ENCODE peak calls at places on chromosome 6, in nine cellular contexts. U is ELR; Y is activated naive CD4-positive, alpha-beta T cell treated with Interleukin-2 at 50 U/mL for 16 hours; T is NT2/D1; B is fibroblast of the aortic adventitia; L is activated CD8-positive, alpha-beta T cell treated with anti-CD3 and anti-CD28 coated beads for 36 hours; E is nephron progenitor cell; I is NCI-H1092; D is T47D. K is an unnamed sample.

GRCh38 chr6:134077301-134077700 is 24.9 kb upstream of the SLC2A12 start:
- DNase-seq in U (peak; percentile 69), Y (no peak), T (no peak), B (peak; percentile 67), L (no peak), E (no peak), I (no peak), D (no peak), K (no peak)

GRCh38 chr6:164069352-164070022 is 655.0 kb downstream of the QKI start:
- DNase-seq in U (peak; percentile 13), Y (no peak), T (no peak), B (peak; percentile 51), L (no peak), E (no peak), I (no peak), D (no peak), K (peak; percentile 31)

GRCh38 chr6:34021839-34022190 is 124.1 kb downstream of the GRM4 start:
- DNase-seq in U (no peak), Y (no peak), T (no peak), B (no peak), L (no peak), E (no peak), I (no peak), D (no peak), K (no peak)

GRCh38 chr6:54441020-54441419 is 132.8 kb downstream of the TINAG start:
- DNase-seq in U (no peak), Y (no peak), T (no peak), B (no peak), L (no peak), E (no peak), I (no peak), D (no peak), K (no peak)

GRCh38 chr6:110255356-110255755 is 75.1 kb downstream of the CDC40 start:
- DNase-seq in U (peak; percentile 32), Y (no peak), T (no peak), B (peak; percentile 30), L (peak; percentile 34), E (peak; percentile 78), I (no peak), D (peak; percentile 51), K (no peak)

GRCh38 chr6:169800668-169801395 is 49.4 kb downstream of the ERMARD start:
- DNase-seq in U (peak; percentile 48), Y (no peak), T (no peak), B (peak; percentile 34), L (no peak), E (no peak), I (peak; percentile 50), D (no peak), K (no peak)

GRCh38 chr6:16799279-16800193 is 38.3 kb upstream of the ATXN1 start:
- DNase-seq in U (peak; percentile 73), Y (no peak), T (no peak), B (peak; percentile 42), L (no peak), E (no peak), I (no peak), D (peak; percentile 18), K (no peak)

GRCh38 chr6:3356056-3356823 is 97.5 kb downstream of the PSMG4 start:
- DNase-seq in U (peak; percentile 58), Y (peak; percentile 54), T (no peak), B (peak; percentile 82), L (peak; percentile 65), E (peak; percentile 65), I (no peak), D (peak; percentile 93), K (no peak)

GRCh38 chr6:169362501-169363121 is 109.0 kb upstream of the THBS2 start:
- DNase-seq in U (peak; percentile 14), Y (no peak), T (no peak), B (no peak), L (no peak), E (no peak), I (no peak), D (no peak), K (no peak)

GRCh38 chr6:143746202-143747119 is 68.7 kb downstream of the PHACTR2 start:
- DNase-seq in U (no peak), Y (no peak), T (peak; percentile 76), B (peak; percentile 13), L (no peak), E (peak; percentile 12), I (no peak), D (peak; percentile 4), K (no peak)

GRCh38 chr6:47135772-47136171 is 93.6 kb upstream of the ADGRF1 start:
- DNase-seq in U (peak; percentile 97), Y (no peak), T (no peak), B (peak; percentile 98), L (no peak), E (no peak), I (no peak), D (peak; percentile 10), K (no peak)

GRCh38 chr6:115271434-115271833 is 789.3 kb downstream of the FRK start:
- DNase-seq in U (no peak), Y (no peak), T (no peak), B (no peak), L (no peak), E (no peak), I (no peak), D (no peak), K (no peak)

GRCh38 chr6:38580030-38580429 is 59.7 kb downstream of the BTBD9 start:
- DNase-seq in U (no peak), Y (no peak), T (no peak), B (no peak), L (no peak), E (no peak), I (no peak), D (no peak), K (no peak)

GRCh38 chr6:13303668-13304017 is 24.7 kb downstream of the TBC1D7 start:
- DNase-seq in U (peak; percentile 63), Y (peak; percentile 34), T (no peak), B (peak; percentile 80), L (peak; percentile 70), E (no peak), I (no peak), D (no peak), K (peak; percentile 11)

GRCh38 chr6:133827766-133828165 is 61.1 kb upstream of the TCF21 start:
- DNase-seq in U (no peak), Y (no peak), T (no peak), B (no peak), L (no peak), E (no peak), I (no peak), D (no peak), K (no peak)

GRCh38 chr6:14984454-14984853 is 261.4 kb upstream of the JARID2 start:
- DNase-seq in U (no peak), Y (no peak), T (no peak), B (peak; percentile 64), L (no peak), E (no peak), I (no peak), D (peak; percentile 60), K (no peak)

GRCh38 chr6:12813321-12813720 is 96.8 kb downstream of the PHACTR1 start:
- DNase-seq in U (peak; percentile 80), Y (no peak), T (no peak), B (no peak), L (no peak), E (no peak), I (no peak), D (no peak), K (no peak)

GRCh38 chr6:40640591-40641293 is 53.6 kb upstream of the LRFN2 start:
- DNase-seq in U (no peak), Y (no peak), T (no peak), B (no peak), L (peak; percentile 14), E (peak; percentile 36), I (no peak), D (no peak), K (no peak)

GRCh38 chr6:99270852-99271251 is 78.6 kb downstream of the FAXC start:
- DNase-seq in U (no peak), Y (no peak), T (no peak), B (no peak), L (no peak), E (no peak), I (no peak), D (no peak), K (no peak)

GRCh38 chr6:44285552-44286284 is 15.5 kb downstream of the TMEM151B start:
- DNase-seq in U (peak; percentile 40), Y (no peak), T (no peak), B (peak; percentile 19), L (no peak), E (peak; percentile 67), I (no peak), D (peak; percentile 76), K (no peak)

GRCh38 chr6:155084431-155085123 is 89.5 kb downstream of the TIAM2 start:
- DNase-seq in U (peak; percentile 18), Y (no peak), T (no peak), B (peak; percentile 16), L (no peak), E (no peak), I (no peak), D (no peak), K (no peak)

GRCh38 chr6:37618916-37619605 is 78.6 kb downstream of the MDGA1 start:
- DNase-seq in U (no peak), Y (no peak), T (no peak), B (no peak), L (peak; percentile 51), E (no peak), I (no peak), D (no peak), K (no peak)